ENCODE peak calls at places on chromosomes 11 and 22, in eight cellular contexts. U is cardiac muscle cell, C is NCI-H1694, W is T-helper 17 cell, X is anterior cingulate cortex, D is T-helper 9 cell, B is lower lobe of right lung, A is T-helper 1 cell. N is an unnamed sample.

GRCh38 chr11:132604446-132604845 is 927.9 kb downstream of the OPCML start:
- DNase-seq in W (no peak), X (no peak), A (no peak), B (no peak), D (no peak), U (no peak), C (no peak), N (no peak)

GRCh38 chr22:44615146-44615545 is 86.9 kb upstream of the PRR5 start:
- DNase-seq in U (no peak), C (no peak), A (no peak), B (peak), D (no peak), X (no peak), W (no peak), N (no peak)

GRCh38 chr11:90309693-90310092 is 86.8 kb upstream of the CHORDC1 start:
- DNase-seq in C (no peak), B (no peak), A (no peak), U (no peak), D (no peak), W (no peak), X (no peak), N (no peak)

GRCh38 chr11:32487270-32487669 is 51.9 kb upstream of the WT1 start:
- DNase-seq in C (no peak), B (no peak), U (peak), W (no peak), A (no peak), X (no peak), D (no peak), N (no peak)

GRCh38 chr11:118870396-118871343 is 13.0 kb upstream of the CXCR5 start:
- DNase-seq in X (peak), W (no peak), B (no peak), C (no peak), A (no peak), U (peak), D (no peak), N (no peak)

GRCh38 chr22:27220349-27220748 is 563.0 kb downstream of the MIAT start:
- DNase-seq in D (no peak), W (no peak), C (no peak), U (no peak), A (no peak), X (peak), B (no peak), N (no peak)

GRCh38 chr22:26975381-26975780 is 318.0 kb downstream of the MIAT start:
- DNase-seq in X (no peak), W (no peak), U (no peak), C (no peak), B (no peak), A (no peak), D (no peak), N (no peak)

GRCh38 chr11:88345408-88345807 is 7.9 kb upstream of the CTSC start:
- DNase-seq in D (no peak), B (no peak), A (no peak), W (no peak), U (no peak), C (no peak), X (no peak), N (no peak)

GRCh38 chr22:36386351-36386899 is 1.3 kb downstream of the MYH9 start:
- DNase-seq in W (peak), A (no peak), U (no peak), C (no peak), D (peak), X (no peak), B (peak), N (peak)

GRCh38 chr22:37079668-37080171 is 28.2 kb downstream of the KCTD17 start:
- DNase-seq in D (peak), W (peak), X (no peak), U (no peak), C (no peak), B (peak), A (peak), N (no peak)

GRCh38 chr11:122745111-122745510 is 89.6 kb downstream of the UBASH3B start:
- DNase-seq in C (no peak), A (no peak), U (no peak), D (no peak), B (no peak), X (no peak), W (no peak), N (no peak)

GRCh38 chr11:36035454-36035853 is 91.6 kb downstream of the LDLRAD3 start:
- DNase-seq in D (no peak), X (no peak), U (no peak), B (no peak), C (no peak), W (no peak), A (no peak), N (no peak)

N was measured in SJCRH30.